ENCODE peak calls at places on chromosomes 11 and 22, in ten cellular contexts. Q is HCT116; W is fibroblast of lung; C is cardiac muscle cell; B is colonic mucosa; Z is body of pancreas; H is lower lobe of right lung; M is left ventricle myocardium inferior; K is right atrium auricular region; E is CD8-positive, alpha-beta T cell. Y is an unnamed sample. For H3K4me1, the result is how much of the 10 kb centered on the place peaks cover.

GRCh38 chr11:109435121-109435742 is 13.2 kb downstream of the C11orf87 start:
- DNase-seq in H (no peak), E (no peak), K (no peak), Q (no peak), M (no peak), Z (no peak), C (no peak), B (no peak), W (no peak), Y (peak)

GRCh38 chr11:16086229-16086628 is 270.1 kb downstream of the SOX6 start:
- DNase-seq in W (no peak), C (no peak), E (no peak), K (no peak), Z (no peak), Q (no peak), H (no peak), B (no peak), M (no peak), Y (no peak)

GRCh38 chr11:112961146-112961668 is at the start of gene NCAM1:
- DNase-seq in Q (peak), W (peak), H (peak), Z (peak), M (peak), K (peak), E (peak), B (peak), C (peak), Y (peak)

GRCh38 chr22:39514373-39514973 is 5.9 kb upstream of the ATF4 start:
- DNase-seq in H (peak), C (peak), B (peak), W (no peak), E (no peak), M (peak), K (peak), Q (no peak), Z (no peak), Y (no peak)

GRCh38 chr11:43968719-43969118 is 26.3 kb downstream of the C11orf96 start:
- DNase-seq in M (no peak), K (peak), B (no peak), C (no peak), W (no peak), E (no peak), H (no peak), Q (no peak), Z (no peak), Y (no peak)

GRCh38 chr22:30196141-30196866 is 50.3 kb downstream of the LIF start:
- DNase-seq in B (peak), H (peak), E (no peak), M (peak), K (peak), W (peak), Q (peak), C (peak), Z (peak), Y (peak)

GRCh38 chr11:82701847-82702520 is 31.7 kb downstream of the FAM181B start:
- DNase-seq in Z (no peak), C (peak), B (peak), E (no peak), M (no peak), H (no peak), W (peak), K (no peak), Q (peak), Y (peak)

GRCh38 chr11:3163241-3163981 is 1.7 kb downstream of the OSBPL5 start:
- DNase-seq in W (no peak), C (no peak), M (peak), K (no peak), Z (peak), E (no peak), B (no peak), H (peak), Q (no peak), Y (no peak)

GRCh38 chr11:102293873-102294601 is 23.2 kb upstream of the BIRC3 start:
- DNase-seq in H (no peak), K (no peak), Z (no peak), C (peak), M (no peak), B (no peak), W (peak), E (no peak), Q (peak), Y (peak)

GRCh38 chr11:129705341-129705740 is 110.3 kb upstream of the TMEM45B start:
- DNase-seq in W (no peak), K (no peak), C (no peak), H (no peak), E (no peak), Q (no peak), M (no peak), Z (no peak), B (no peak), Y (peak)

GRCh38 chr22:28297504-28297903 is 378.4 kb upstream of the PITPNB start:
- DNase-seq in M (no peak), Q (no peak), B (no peak), Z (no peak), W (peak), C (no peak), K (no peak), E (no peak), H (no peak), Y (no peak)

GRCh38 chr11:83713701-83714100 is 427.5 kb upstream of the CCDC90B start:
- DNase-seq in Z (peak), W (peak), K (no peak), M (no peak), H (no peak), C (no peak), Q (no peak), B (no peak), E (no peak), Y (peak)

GRCh38 chr11:59191095-59191494 is 19.2 kb downstream of the DTX4 start:
- DNase-seq in W (no peak), B (peak), H (no peak), C (no peak), K (no peak), Q (no peak), E (no peak), Z (no peak), M (no peak), Y (no peak)

GRCh38 chr22:48720662-48721393 is 1106.8 kb downstream of the BRD1 start:
- DNase-seq in H (no peak), Z (no peak), W (no peak), C (no peak), B (no peak), Q (no peak), E (no peak), M (no peak), K (no peak), Y (no peak)

GRCh38 chr11:356610-357009 is 12.7 kb upstream of the B4GALNT4 start:
- DNase-seq in K (no peak), H (no peak), Q (no peak), Z (no peak), B (no peak), E (no peak), C (no peak), M (no peak), W (no peak), Y (no peak)

GRCh38 chr11:126129681-126130671 is 67.3 kb upstream of the CDON start:
- DNase-seq in K (no peak), M (no peak), Q (no peak), Z (no peak), C (peak), W (peak), H (peak), E (no peak), B (no peak), Y (no peak)

GRCh38 chr22:37187552-37187890 is 526 bp downstream of the C1QTNF6 start:
- DNase-seq in K (no peak), M (no peak), E (no peak), B (peak), H (no peak), Q (no peak), Z (no peak), C (peak), W (no peak), Y (peak)

GRCh38 chr11:83027794-83028193 is 43.9 kb downstream of the RAB30 start:
- DNase-seq in H (no peak), C (no peak), M (no peak), B (no peak), K (no peak), E (no peak), W (no peak), Z (no peak), Q (no peak), Y (no peak)

GRCh38 chr22:17638182-17638431 is 450 bp upstream of the BCL2L13 start:
- DNase-seq in M (no peak), B (no peak), Q (no peak), H (no peak), C (no peak), E (no peak), Z (no peak), W (no peak), K (no peak), Y (peak)
- TF ChIP-seq CTCF in M (no peak), B (no peak), Q (no peak), H (no peak), C (peak), E (no peak), Z (no peak), W (no peak), K (no peak), Y (peak)

GRCh38 chr11:47998345-47998732 is 18.0 kb downstream of the PTPRJ start:
- DNase-seq in E (no peak), Q (no peak), C (no peak), M (no peak), K (no peak), Z (no peak), W (no peak), B (no peak), H (no peak), Y (no peak)
- H3K4me1 ChIP-seq in E (under half), Q (half or more), C (under half), M (under half), K (under half), Z (under half), W (under half), B (under half), H (under half), Y (under half)

GRCh38 chr11:94799726-94800125 is 31.6 kb downstream of the AMOTL1 start:
- DNase-seq in C (no peak), H (no peak), W (no peak), Z (no peak), Q (no peak), M (no peak), B (no peak), K (no peak), E (no peak), Y (no peak)
- H3K27ac ChIP-seq in C (no peak), H (no peak), W (no peak), Z (no peak), Q (no peak), M (peak), B (no peak), K (peak), E (no peak), Y (no peak)

DNA sequence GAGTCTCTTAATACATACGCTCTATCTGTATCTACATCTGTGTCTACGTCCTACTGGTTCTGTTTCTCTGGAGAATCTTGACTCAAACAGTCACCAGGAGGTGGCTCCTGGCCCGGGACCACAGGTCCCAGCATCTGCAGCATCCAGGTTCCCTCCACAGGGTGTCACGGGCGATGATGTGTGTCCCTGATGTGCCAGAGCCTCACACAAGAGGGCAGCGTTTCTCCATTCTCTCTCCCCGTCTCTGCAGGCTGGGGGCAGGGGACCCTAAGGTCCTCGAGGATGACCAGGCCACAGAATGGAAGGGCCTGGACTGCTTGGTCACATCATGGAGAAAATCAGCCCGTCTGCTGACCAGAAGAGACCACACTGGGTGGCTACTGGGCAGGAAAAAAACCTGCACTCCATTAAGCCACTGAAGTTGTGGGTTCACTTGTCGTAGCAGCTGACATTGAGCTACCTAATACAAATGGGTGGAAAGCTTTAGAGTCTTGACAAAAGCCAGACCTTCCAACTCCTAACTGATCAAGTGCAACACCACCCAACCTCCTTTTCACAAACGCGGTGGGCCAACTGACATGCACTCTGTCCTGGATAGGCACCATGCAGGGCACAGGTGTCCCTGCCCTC is 392.5 kb downstream of the CTTN start:
- DNase-seq in Q (no peak), E (no peak), C (no peak), W (no peak), M (no peak), Z (no peak), H (peak), B (no peak), K (no peak), Y (no peak)
- TF ChIP-seq CTCF in Q (peak), E (no peak), C (peak), W (no peak), M (no peak), Z (no peak), H (no peak), B (no peak), K (no peak), Y (no peak)

GRCh38 chr22:31923166-31923565 is 21.2 kb upstream of the YWHAH start:
- DNase-seq in M (peak), Q (no peak), W (no peak), H (no peak), K (peak), B (peak), Z (no peak), C (no peak), E (no peak), Y (no peak)
- H3K4me1 ChIP-seq in M (under half), Q (under half), W (under half), H (under half), K (under half), B (under half), Z (under half), C (under half), E (under half), Y (under half)

Y was measured in foreskin keratinocyte.